ENCODE peak calls at places on chromosomes 7 and 10, in four cellular contexts. L is activated CD4-positive, alpha-beta T cell treated with anti-CD3 and anti-CD28 coated beads, Interleukin-2, amount 50 U/mL, for 24 hours; R is coronary artery; I is GM12878. Q is an unnamed sample.
A peak's percentile ranks its signal among the peaks of the same experiment; 100 is the strongest.

GRCh38 chr10:46547331-46547880 is 9.1 kb downstream of the GPRIN2 start:
- DNase-seq in I (no peak), R (peak; percentile 73), L (no peak), Q (no peak)

GRCh38 chr7:28093617-28094232 is 86.9 kb downstream of the JAZF1 start:
- DNase-seq in R (no peak), I (no peak), L (peak; percentile 28), Q (peak; percentile 16)

GRCh38 chr10:123558651-123559050 is 107.5 kb upstream of the GPR26 start:
- DNase-seq in I (no peak), L (no peak), R (peak; percentile 33), Q (no peak)

GRCh38 chr7:4888161-4888560 is 4.6 kb upstream of the RADIL start:
- DNase-seq in R (no peak), L (no peak), I (no peak), Q (no peak)

GRCh38 chr7:131170440-131171105 is 157.1 kb upstream of the MKLN1 start:
- DNase-seq in L (no peak), R (no peak), I (no peak), Q (no peak)

GRCh38 chr7:92695308-92696261 is 105.4 kb upstream of the FAM133B start:
- DNase-seq in L (no peak), I (no peak), R (no peak), Q (peak; percentile 15)

GRCh38 chr7:5514440-5515035 is 90.9 kb upstream of the TNRC18 start:
- DNase-seq in I (no peak), L (no peak), R (no peak), Q (no peak)

GRCh38 chr7:99623702-99624447 is 7.1 kb downstream of the ZSCAN25 start:
- DNase-seq in R (peak; percentile 28), L (no peak), I (no peak), Q (no peak)

GRCh38 chr10:14039968-14040668 is 290.6 kb downstream of the FRMD4A start:
- DNase-seq in R (no peak), L (no peak), I (no peak), Q (no peak)

Q was measured in occipital lobe.